ENCODE peak calls at places on chromosomes 11 and 22, in ten cellular contexts. A is Caco-2; R is colonic mucosa; B is Peyer's patch; I is fibroblast of lung; D is A673; W is CD8-positive, alpha-beta memory T cell; K is gastrocnemius medialis; H is HCT116; X is heart right ventricle. P is an unnamed sample.

GRCh38 chr11:60852060-60852638 is 3.6 kb downstream of the PTGDR2 start:
- DNase-seq in A (peak; percentile 58), R (peak; percentile 89), B (no peak), I (no peak), D (no peak), W (no peak), K (no peak), H (no peak), X (no peak), P (peak; percentile 93)

GRCh38 chr11:79381036-79381435 is 59.8 kb downstream of the TENM4 start:
- DNase-seq in A (no peak), R (no peak), B (no peak), I (no peak), D (no peak), W (no peak), K (no peak), H (no peak), X (no peak), P (no peak)

GRCh38 chr22:49643466-49643865 is 184.2 kb downstream of the BRD1 start:
- DNase-seq in A (no peak), R (no peak), B (no peak), I (no peak), D (no peak), W (no peak), K (no peak), H (no peak), X (no peak), P (no peak)

GRCh38 chr11:3856856-3857553 is 1.5 kb downstream of the STIM1 start:
- DNase-seq in A (no peak), R (no peak), B (no peak), I (no peak), D (no peak), W (no peak), K (no peak), H (no peak), X (no peak), P (no peak)

GRCh38 chr11:114111369-114112042 is 52.0 kb downstream of the ZBTB16 start:
- DNase-seq in A (peak; percentile 1), R (no peak), B (no peak), I (no peak), D (peak; percentile 19), W (no peak), K (no peak), H (no peak), X (no peak), P (no peak)

GRCh38 chr22:46075764-46076531 is 74.4 kb upstream of the PPARA start:
- DNase-seq in A (peak; percentile 19), R (no peak), B (no peak), I (no peak), D (peak; percentile 47), W (peak; percentile 18), K (no peak), H (no peak), X (peak; percentile 21), P (peak; percentile 32)

GRCh38 chr22:34255042-34255441 is 334.8 kb upstream of the LARGE1 start:
- DNase-seq in A (no peak), R (no peak), B (no peak), I (no peak), D (no peak), W (no peak), K (no peak), H (no peak), X (peak; percentile 62), P (no peak)

GRCh38 chr11:33802414-33802950 is 28.2 kb upstream of the FBXO3 start:
- DNase-seq in A (peak; percentile 76), R (peak; percentile 59), B (no peak), I (peak; percentile 92), D (peak; percentile 98), W (no peak), K (no peak), H (peak; percentile 85), X (peak; percentile 25), P (peak; percentile 54)

GRCh38 chr11:134725939-134726639 is 314.0 kb upstream of the B3GAT1 start:
- DNase-seq in A (no peak), R (peak; percentile 42), B (no peak), I (no peak), D (no peak), W (no peak), K (no peak), H (peak; percentile 35), X (no peak), P (peak; percentile 74)

GRCh38 chr22:48431014-48431413 is 1396.7 kb downstream of the BRD1 start:
- DNase-seq in A (no peak), R (no peak), B (no peak), I (no peak), D (no peak), W (no peak), K (no peak), H (no peak), X (no peak), P (no peak)

GRCh38 chr11:112271242-112271641 is 10.6 kb upstream of the PLET1 start:
- DNase-seq in A (no peak), R (no peak), B (no peak), I (no peak), D (no peak), W (no peak), K (no peak), H (no peak), X (no peak), P (no peak)

GRCh38 chr11:75891947-75892739 is 77.1 kb downstream of the UVRAG start:
- DNase-seq in A (no peak), R (no peak), B (peak; percentile 36), I (no peak), D (no peak), W (no peak), K (no peak), H (no peak), X (no peak), P (no peak)

GRCh38 chr11:122843281-122844150 is 5.2 kb downstream of the CRTAM start:
- DNase-seq in A (no peak), R (no peak), B (peak; percentile 61), I (no peak), D (no peak), W (peak; percentile 88), K (no peak), H (no peak), X (no peak), P (peak; percentile 59)

GRCh38 chr11:97290444-97291041 is 900.7 kb downstream of the JRKL start:
- DNase-seq in A (no peak), R (no peak), B (no peak), I (peak; percentile 18), D (peak; percentile 26), W (no peak), K (no peak), H (no peak), X (no peak), P (no peak)

GRCh38 chr11:132055296-132055695 is 684.9 kb downstream of the NTM start:
- DNase-seq in A (no peak), R (no peak), B (no peak), I (no peak), D (no peak), W (no peak), K (no peak), H (no peak), X (no peak), P (no peak)
- H3K4me1 ChIP-seq in A (no peaks in the 10 kb centered on the region), R (no peaks in the 10 kb centered on the region), B (no peaks in the 10 kb centered on the region), I (peaks cover 27% of the 10 kb centered on the region), D (peaks cover 53% of the 10 kb centered on the region), W (no peaks in the 10 kb centered on the region), K (peaks cover 14% of the 10 kb centered on the region), H (no peaks in the 10 kb centered on the region), X (no peaks in the 10 kb centered on the region), P (no peaks in the 10 kb centered on the region)

GRCh38 chr11:64670975-64671374 is 52.0 kb downstream of the NRXN2 start:
- DNase-seq in A (no peak), R (peak; percentile 56), B (no peak), I (no peak), D (no peak), W (no peak), K (no peak), H (no peak), X (no peak), P (peak; percentile 54)

GRCh38 chr11:64674774-64675173 is 48.2 kb downstream of the NRXN2 start:
- DNase-seq in A (no peak), R (no peak), B (no peak), I (no peak), D (no peak), W (no peak), K (no peak), H (no peak), X (no peak), P (no peak)

GRCh38 chr11:64675417-64676252 is 47.4 kb downstream of the NRXN2 start:
- DNase-seq in A (no peak), R (peak; percentile 29), B (no peak), I (peak; percentile 78), D (peak; percentile 88), W (no peak), K (peak; percentile 94), H (no peak), X (peak; percentile 80), P (no peak)

GRCh38 chr11:64672875-64673274 is 50.1 kb downstream of the NRXN2 start:
- DNase-seq in A (no peak), R (no peak), B (no peak), I (no peak), D (no peak), W (no peak), K (no peak), H (no peak), X (no peak), P (no peak)

DNA sequence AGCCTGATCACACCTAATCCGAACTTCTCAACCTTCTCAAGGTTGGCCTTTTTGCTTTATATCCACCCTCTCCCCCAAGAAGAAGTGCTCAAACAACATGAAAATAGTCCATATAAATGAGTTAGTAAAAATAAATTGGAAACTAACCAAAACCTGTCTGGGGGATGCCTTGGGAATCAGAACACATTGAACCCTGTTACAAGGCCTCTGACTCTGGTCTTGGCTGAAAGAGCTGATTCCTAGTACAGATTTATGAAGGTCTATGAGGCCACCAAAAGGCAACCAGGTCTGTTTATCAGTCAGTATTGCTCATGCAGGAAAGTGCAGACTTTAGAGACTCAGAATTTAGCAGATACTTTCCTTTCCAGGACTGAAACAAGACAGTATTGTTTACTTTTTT is 49.7 kb downstream of the NRXN2 start:
- DNase-seq in A (no peak), R (no peak), B (no peak), I (no peak), D (no peak), W (no peak), K (no peak), H (no peak), X (no peak), P (no peak)
- H3K27me3 ChIP-seq in A (peaks cover 2% of the 10 kb centered on the region), R (no peaks in the 10 kb centered on the region), B (no peaks in the 10 kb centered on the region), I (peaks cover 26% of the 10 kb centered on the region), D (peaks cover 56% of the 10 kb centered on the region), W (peaks cover 17% of the 10 kb centered on the region), K (no peaks in the 10 kb centered on the region), H (peaks cover 46% of the 10 kb centered on the region), X (peaks cover 20% of the 10 kb centered on the region), P (peaks cover 11% of the 10 kb centered on the region)

DNA sequence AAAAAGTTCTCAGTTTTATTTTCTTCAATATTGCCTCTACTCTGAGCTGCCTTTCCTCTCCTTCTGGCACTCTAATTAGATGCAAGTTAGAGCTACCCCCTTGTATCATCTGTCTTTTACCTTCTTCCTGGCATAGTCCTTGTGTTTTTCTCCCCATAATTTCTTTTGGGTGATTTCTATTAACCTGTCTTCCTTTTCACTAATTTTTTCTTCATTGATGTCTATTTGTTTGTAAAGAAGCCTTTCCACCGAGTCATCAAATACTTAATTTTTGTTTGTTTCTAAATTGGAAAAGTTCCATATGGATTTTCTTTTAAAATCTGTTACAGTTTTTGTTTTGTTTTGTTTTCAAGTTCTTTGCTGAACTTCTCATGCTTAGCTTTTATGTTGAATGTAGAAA is 558.1 kb downstream of the TBC1D22A start:
- DNase-seq in A (no peak), R (no peak), B (no peak), I (no peak), D (no peak), W (no peak), K (no peak), H (no peak), X (no peak), P (no peak)
- H3K9me3 ChIP-seq in A (peaks cover 8% of the 10 kb centered on the region), R (no peaks in the 10 kb centered on the region), B (no peaks in the 10 kb centered on the region), I (no peaks in the 10 kb centered on the region), D (peaks cover 9% of the 10 kb centered on the region), W (peaks cover 6% of the 10 kb centered on the region), K (no peaks in the 10 kb centered on the region), H (no peaks in the 10 kb centered on the region), X (peaks cover 31% of the 10 kb centered on the region), P (no peaks in the 10 kb centered on the region)

GRCh38 chr22:29098296-29098695 is 25.5 kb downstream of the KREMEN1 start:
- DNase-seq in A (no peak), R (no peak), B (no peak), I (no peak), D (no peak), W (no peak), K (no peak), H (no peak), X (no peak), P (no peak)
- H3K4me1 ChIP-seq in A (peaks cover 26% of the 10 kb centered on the region), R (no peaks in the 10 kb centered on the region), B (no peaks in the 10 kb centered on the region), I (peaks cover 3% of the 10 kb centered on the region), D (peaks cover 25% of the 10 kb centered on the region), W (no peaks in the 10 kb centered on the region), K (peaks cover 32% of the 10 kb centered on the region), H (peaks cover 5% of the 10 kb centered on the region), X (no peaks in the 10 kb centered on the region), P (peaks cover 2% of the 10 kb centered on the region)

P was measured in small intestine.